ENCODE peak calls at places on chromosomes 1 and 21, in five cellular contexts. D is heart left ventricle, C is GM23338, I is adrenal gland, K is body of pancreas. F is an unnamed sample. For H3K4me1, the result is how much of the 10 kb centered on the place peaks cover.

GRCh38 chr1:201332021-201332420 is 45.5 kb downstream of the TNNT2 start:
- DNase-seq in D (peak), C (no peak), I (no peak), K (no peak), F (no peak)

GRCh38 chr1:149927056-149927534 is 508 bp downstream of the SF3B4 start:
- DNase-seq in D (no peak), C (no peak), I (no peak), K (no peak), F (no peak)

GRCh38 chr1:17895401-17895800 is 140.3 kb downstream of the ACTL8 start:
- DNase-seq in D (no peak), C (no peak), I (no peak), K (no peak), F (no peak)

GRCh38 chr1:205030916-205031315 is 12.1 kb upstream of the CNTN2 start:
- DNase-seq in D (no peak), C (no peak), I (no peak), K (no peak), F (no peak)

GRCh38 chr1:107140703-107141490 is at the start of gene NTNG1:
- DNase-seq in D (peak), C (peak), I (no peak), K (peak), F (no peak)

GRCh38 chr1:96510911-96511310 is 210.7 kb upstream of the PTBP2 start:
- DNase-seq in D (no peak), C (no peak), I (no peak), K (no peak), F (no peak)

GRCh38 chr1:77514871-77515776 is 167.3 kb downstream of the ZZZ3 start:
- DNase-seq in D (no peak), C (peak), I (peak), K (no peak), F (no peak)

GRCh38 chr1:153882296-153882912 is 40.4 kb downstream of the GATAD2B start:
- DNase-seq in D (no peak), C (peak), I (no peak), K (no peak), F (no peak)

GRCh38 chr1:207004931-207005830 is 27.4 kb downstream of the C1orf116 start:
- DNase-seq in D (no peak), C (peak), I (peak), K (peak), F (peak)

GRCh38 chr1:20476260-20477038 is 9.6 kb downstream of the CAMK2N1 start:
- DNase-seq in D (peak), C (peak), I (peak), K (peak), F (no peak)

GRCh38 chr1:41673806-41674205 is 189.3 kb upstream of the EDN2 start:
- DNase-seq in D (no peak), C (no peak), I (no peak), K (no peak), F (peak)

GRCh38 chr21:44929242-44929798 is 8.6 kb upstream of the ITGB2 start:
- DNase-seq in D (peak), C (no peak), I (no peak), K (no peak), F (no peak)

GRCh38 chr21:44929799-44930542 is 9.3 kb upstream of the ITGB2 start:
- DNase-seq in D (peak), C (no peak), I (no peak), K (no peak), F (no peak)

GRCh38 chr21:44927259-44927586 is 6.5 kb upstream of the ITGB2 start:
- DNase-seq in D (no peak), C (no peak), I (no peak), K (no peak), F (no peak)

GRCh38 chr21:44926364-44927101 is 5.8 kb upstream of the ITGB2 start:
- DNase-seq in D (no peak), C (no peak), I (no peak), K (no peak), F (peak)

DNA sequence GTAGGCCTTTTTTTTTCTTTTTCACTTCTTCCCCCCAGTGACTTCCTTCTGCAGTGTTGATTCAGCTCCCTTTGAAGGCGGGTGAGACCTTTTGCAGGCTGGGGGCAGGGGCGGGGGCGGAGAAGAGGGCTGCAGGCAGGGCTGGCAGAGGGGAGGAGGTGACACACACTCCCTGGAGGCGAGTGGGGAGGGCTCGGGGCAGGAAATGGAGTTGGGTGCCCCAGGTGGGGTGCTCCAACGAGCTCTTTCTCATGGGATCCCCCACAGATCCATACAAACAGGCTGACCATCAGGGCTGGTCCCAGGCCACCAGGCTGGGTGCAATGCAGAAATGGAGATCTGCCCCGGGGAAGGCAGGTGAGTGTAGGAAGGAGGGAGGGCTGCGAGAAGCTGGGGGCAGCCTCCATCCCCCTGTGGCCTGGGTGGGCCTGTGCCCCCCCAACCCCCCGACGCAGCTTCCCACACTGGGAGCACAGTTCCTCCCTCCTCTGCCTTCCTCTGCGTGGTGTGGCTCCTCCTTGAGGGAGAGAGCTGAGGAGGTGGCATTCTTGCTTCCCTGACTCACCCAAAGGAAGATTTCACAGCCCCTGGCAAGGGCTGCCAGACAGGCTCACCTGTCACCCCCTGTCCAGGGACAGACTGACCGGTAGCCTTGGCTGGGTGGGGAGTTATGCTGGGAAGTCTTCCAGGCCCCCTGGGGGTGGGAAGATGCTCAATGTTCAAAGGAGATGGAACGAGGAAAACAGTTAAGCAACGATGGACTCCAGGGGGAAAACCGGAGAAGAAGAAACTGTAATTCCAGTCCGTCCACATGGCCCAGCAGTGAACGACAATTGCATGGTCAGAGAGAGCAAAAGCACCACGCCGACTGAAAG is 7.1 kb upstream of the ITGB2 start:
- DNase-seq in D (peak), C (no peak), I (no peak), K (no peak), F (peak)
- H3K4me3 ChIP-seq in D (peak), C (peak), I (no peak), K (no peak), F (peak)

DNA sequence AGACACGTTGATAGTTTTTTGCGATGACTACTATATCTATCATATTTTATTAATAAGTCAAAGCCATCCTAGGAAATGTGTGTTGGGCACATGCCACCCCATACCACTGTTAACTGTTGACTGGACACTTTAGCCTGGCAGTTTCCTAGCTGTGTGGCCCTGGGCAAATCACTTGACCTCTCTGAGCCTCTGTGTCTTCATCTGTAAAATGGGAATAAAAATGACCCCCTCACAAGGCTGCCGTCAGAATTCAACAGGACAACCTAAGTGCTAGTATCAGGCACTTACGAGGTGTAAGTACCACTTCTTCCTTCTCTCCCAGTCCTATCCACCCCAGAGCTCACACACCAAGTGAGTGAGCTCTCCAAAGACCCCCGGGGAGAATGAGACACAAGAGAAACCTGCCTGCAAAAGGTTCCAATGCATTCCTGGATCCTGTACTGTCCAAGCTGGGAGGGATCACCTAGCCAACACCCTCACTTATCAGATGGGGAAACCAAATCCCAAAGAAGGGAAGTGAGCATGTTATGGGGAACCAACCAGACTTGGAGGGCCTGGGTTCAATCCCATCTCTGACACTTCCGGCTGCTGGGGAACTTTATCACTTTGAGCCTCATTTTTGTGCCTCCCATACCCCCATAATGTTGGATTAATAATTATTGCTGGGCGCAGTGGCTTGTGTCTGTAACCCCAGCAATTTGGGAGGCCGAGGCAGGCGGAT is 24.9 kb downstream of the HSPG2 start:
- DNase-seq in D (no peak), C (no peak), I (no peak), K (no peak), F (no peak)
- H3K4me1 ChIP-seq in D (half or more), C (under half), I (half or more), K (under half), F (under half)

DNA sequence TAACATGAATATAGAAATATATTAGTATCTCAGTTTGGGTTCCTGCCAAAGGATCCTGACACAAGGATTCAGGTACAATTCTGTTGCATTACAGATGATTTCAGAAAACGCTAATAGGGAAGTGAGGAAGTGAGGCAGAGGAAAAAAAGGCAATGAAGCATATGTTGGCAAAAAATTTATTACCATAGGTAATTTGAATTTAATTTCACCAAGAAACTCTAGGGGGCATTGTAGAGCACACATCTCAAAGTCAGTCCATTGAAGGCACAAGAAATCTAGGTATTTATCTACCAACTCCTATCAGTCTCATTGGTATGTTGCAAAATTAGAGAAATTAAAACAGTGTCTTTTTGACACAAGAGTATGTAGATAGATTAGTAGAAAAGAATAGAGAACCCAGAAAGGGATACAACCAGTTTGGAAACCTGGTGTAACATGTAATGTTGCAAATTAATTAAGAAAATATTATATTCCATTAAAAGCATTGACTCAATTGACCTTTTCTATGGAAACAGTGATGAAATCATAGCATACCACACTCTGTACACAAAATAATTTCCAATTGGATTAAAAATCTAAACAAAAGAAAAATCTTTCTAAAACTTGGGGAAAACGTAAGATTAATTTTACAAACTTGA is 104.9 kb upstream of the SNX7 start:
- DNase-seq in D (no peak), C (peak), I (no peak), K (no peak), F (no peak)
- TF ChIP-seq CTCF in D (peak), C (peak), I (peak), K (no peak), F (no peak)

GRCh38 chr21:45356653-45357435 is 48.1 kb upstream of the COL18A1 start:
- DNase-seq in D (peak), C (no peak), I (no peak), K (no peak), F (no peak)
- H3K4me3 ChIP-seq in D (no peak), C (no peak), I (no peak), K (no peak), F (no peak)

GRCh38 chr1:61238371-61238689 is 156.0 kb downstream of the NFIA start:
- DNase-seq in D (no peak), C (peak), I (no peak), K (no peak), F (no peak)
- H3K4me1 ChIP-seq in D (half or more), C (under half), I (under half), K (under half), F (under half)

DNA sequence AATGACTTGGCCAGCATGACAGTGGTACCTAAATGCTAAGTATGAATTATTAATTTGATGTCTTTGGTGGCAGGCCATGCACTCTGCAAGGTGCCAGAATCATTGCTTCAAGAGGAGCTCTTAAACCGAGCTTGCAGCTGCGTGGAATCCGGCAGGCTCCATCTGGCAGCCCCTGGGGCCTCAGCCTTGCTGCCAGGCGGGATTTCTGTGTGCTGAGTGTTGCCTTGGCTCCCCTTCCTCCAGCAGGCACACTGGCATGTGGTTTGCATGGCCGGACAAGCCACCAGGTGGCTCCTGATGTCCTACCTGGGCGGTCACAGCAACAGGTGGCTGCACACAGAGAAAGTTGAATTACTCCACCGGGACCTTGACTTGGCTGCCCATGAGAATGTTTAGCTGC is 155.4 kb downstream of the URB2 start:
- DNase-seq in D (no peak), C (peak), I (no peak), K (peak), F (no peak)
- TF ChIP-seq CTCF in D (no peak), C (no peak), I (no peak), K (peak), F (no peak)

GRCh38 chr1:248858096-248858890 is 592 bp downstream of the ZNF692 start:
- DNase-seq in D (peak), C (peak), I (peak), K (peak), F (no peak)

GRCh38 chr1:248856176-248856575 is 2.7 kb downstream of the ZNF692 start:
- DNase-seq in D (no peak), C (no peak), I (no peak), K (no peak), F (no peak)

GRCh38 chr1:248855580-248855979 is 3.3 kb downstream of the ZNF692 start:
- DNase-seq in D (no peak), C (no peak), I (no peak), K (no peak), F (no peak)

GRCh38 chr1:248857749-248858095 is 1.2 kb downstream of the ZNF692 start:
- DNase-seq in D (no peak), C (no peak), I (no peak), K (no peak), F (no peak)

DNA sequence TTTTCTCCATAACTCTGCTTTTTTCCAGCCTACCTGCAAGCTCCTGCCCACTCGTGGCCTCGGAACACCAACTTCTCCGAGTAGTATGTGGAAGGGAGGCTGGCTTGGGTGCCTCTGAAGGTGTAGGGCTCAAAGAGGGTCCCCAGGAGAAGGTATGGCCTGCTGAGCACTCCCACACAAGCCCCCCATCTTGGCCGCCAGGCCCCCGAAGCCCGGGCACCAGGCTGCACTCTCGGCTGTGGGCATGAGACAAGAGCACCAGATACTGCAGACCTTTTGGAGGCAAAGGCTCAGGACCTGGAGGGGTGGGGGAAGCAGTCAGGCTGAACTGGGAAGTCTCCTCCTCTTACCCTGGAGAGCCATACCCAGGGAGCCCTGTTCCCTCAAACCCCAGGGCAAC is 1.7 kb downstream of the ZNF692 start:
- DNase-seq in D (no peak), C (no peak), I (no peak), K (no peak), F (no peak)
- H3K4me3 ChIP-seq in D (peak), C (peak), I (no peak), K (no peak), F (no peak)

F was measured in CD8-positive, alpha-beta T cell.